ENCODE peak calls at places on chromosomes 2 and 18, in seven cellular contexts. X, J, D, C, A, Q and S are unnamed samples.

GRCh38 chr2:218605438-218605837 is 2.3 kb upstream of the PLCD4 start:
- DNase-seq in X (no peak), J (no peak), D (peak), C (peak), A (no peak), Q (peak), S (peak)

GRCh38 chr18:23710068-23710527 is 20.8 kb downstream of the LAMA3 start:
- DNase-seq in X (no peak), J (no peak), D (peak), C (no peak), A (no peak), Q (no peak), S (no peak)

GRCh38 chr2:111044066-111044465 is 76.6 kb upstream of the BCL2L11 start:
- DNase-seq in X (no peak), J (no peak), D (no peak), C (no peak), A (no peak), Q (no peak), S (no peak)

GRCh38 chr18:22171839-22172582 is 2.6 kb downstream of the GATA6 start:
- DNase-seq in X (no peak), J (no peak), D (no peak), C (peak), A (no peak), Q (no peak), S (no peak)

GRCh38 chr2:147538088-147538487 is 306.7 kb upstream of the ACVR2A start:
- DNase-seq in X (no peak), J (no peak), D (no peak), C (peak), A (no peak), Q (no peak), S (no peak)

GRCh38 chr18:54923339-54923956 is 35.8 kb downstream of the CCDC68 start:
- DNase-seq in X (no peak), J (no peak), D (no peak), C (no peak), A (no peak), Q (no peak), S (no peak)

GRCh38 chr2:176080540-176081355 is 3.0 kb downstream of the EVX2 start:
- DNase-seq in X (no peak), J (no peak), D (peak), C (no peak), A (no peak), Q (no peak), S (no peak)

GRCh38 chr2:191538334-191538910 is 139.5 kb upstream of the NABP1 start:
- DNase-seq in X (no peak), J (no peak), D (no peak), C (no peak), A (no peak), Q (no peak), S (no peak)

GRCh38 chr2:162118166-162119031 is 33.6 kb downstream of the GCG start:
- DNase-seq in X (no peak), J (no peak), D (peak), C (peak), A (no peak), Q (no peak), S (no peak)

GRCh38 chr2:98445708-98446577 is 1.3 kb downstream of the INPP4A start:
- DNase-seq in X (no peak), J (no peak), D (peak), C (no peak), A (no peak), Q (no peak), S (no peak)

GRCh38 chr2:70643715-70644114 is 90.1 kb upstream of the TGFA start:
- DNase-seq in X (peak), J (no peak), D (peak), C (no peak), A (peak), Q (peak), S (peak)

GRCh38 chr2:40554665-40555294 is 102.9 kb upstream of the SLC8A1 start:
- DNase-seq in X (peak), J (peak), D (peak), C (peak), A (peak), Q (peak), S (peak)

GRCh38 chr18:46953195-46953594 is 35.8 kb downstream of the KATNAL2 start:
- DNase-seq in X (no peak), J (no peak), D (no peak), C (peak), A (no peak), Q (no peak), S (no peak)

GRCh38 chr2:239201531-239201876 is 199.3 kb downstream of the HDAC4 start:
- DNase-seq in X (no peak), J (no peak), D (no peak), C (no peak), A (no peak), Q (no peak), S (no peak)

GRCh38 chr2:147108553-147108952 is 736.3 kb upstream of the ACVR2A start:
- DNase-seq in X (no peak), J (no peak), D (no peak), C (peak), A (no peak), Q (no peak), S (no peak)

GRCh38 chr2:101190753-101191516 is 39.8 kb upstream of the TBC1D8 start:
- DNase-seq in X (no peak), J (no peak), D (no peak), C (peak), A (no peak), Q (no peak), S (no peak)

GRCh38 chr2:178331474-178332431 is 119.2 kb downstream of the PRKRA start:
- DNase-seq in X (no peak), J (no peak), D (no peak), C (no peak), A (no peak), Q (no peak), S (peak)

GRCh38 chr2:119545076-119545475 is 827 bp downstream of the CFAP221 start:
- DNase-seq in X (no peak), J (no peak), D (peak), C (no peak), A (no peak), Q (no peak), S (no peak)

GRCh38 chr2:206274434-206275273 is at the start of gene ZDBF2:
- DNase-seq in X (peak), J (no peak), D (no peak), C (peak), A (peak), Q (peak), S (peak)

GRCh38 chr18:8286303-8286702 is 322.9 kb upstream of the RAB12 start:
- DNase-seq in X (no peak), J (no peak), D (no peak), C (no peak), A (no peak), Q (no peak), S (no peak)

GRCh38 chr18:55781481-55781957 is 193.5 kb upstream of the TCF4 start:
- DNase-seq in X (peak), J (peak), D (peak), C (peak), A (no peak), Q (peak), S (peak)

GRCh38 chr18:69128978-69129377 is 271.7 kb upstream of the DOK6 start:
- DNase-seq in X (no peak), J (no peak), D (no peak), C (no peak), A (no peak), Q (no peak), S (no peak)

GRCh38 chr18:2425426-2426317 is 145.6 kb downstream of the METTL4 start:
- DNase-seq in X (no peak), J (no peak), D (no peak), C (peak), A (no peak), Q (no peak), S (no peak)

GRCh38 chr2:152583512-152584188 is 133.6 kb downstream of the PRPF40A start:
- DNase-seq in X (no peak), J (no peak), D (no peak), C (no peak), A (no peak), Q (no peak), S (no peak)

GRCh38 chr2:218876562-218877219 is 4.0 kb upstream of the WNT10A start:
- DNase-seq in X (peak), J (peak), D (peak), C (peak), A (peak), Q (peak), S (peak)

GRCh38 chr2:154762638-154763037 is 64.1 kb downstream of the KCNJ3 start:
- DNase-seq in X (no peak), J (no peak), D (no peak), C (no peak), A (no peak), Q (no peak), S (no peak)

GRCh38 chr2:26605195-26605968 is 35.8 kb downstream of the CIB4 start:
- DNase-seq in X (peak), J (peak), D (peak), C (peak), A (peak), Q (peak), S (peak)

GRCh38 chr2:9215680-9216079 is 9.1 kb downstream of the ASAP2 start:
- DNase-seq in X (no peak), J (no peak), D (no peak), C (no peak), A (no peak), Q (peak), S (no peak)

GRCh38 chr2:164954954-164955701 is at the start of gene SLC38A11:
- DNase-seq in X (no peak), J (no peak), D (peak), C (no peak), A (peak), Q (no peak), S (no peak)

GRCh38 chr2:108412995-108413726 is 35.4 kb downstream of the SULT1C4 start:
- DNase-seq in X (no peak), J (no peak), D (peak), C (peak), A (no peak), Q (no peak), S (no peak)

GRCh38 chr18:48749768-48750167 is 201.0 kb downstream of the SMAD7 start:
- DNase-seq in X (no peak), J (no peak), D (no peak), C (peak), A (no peak), Q (no peak), S (no peak)